ENCODE peak calls at places on chromosome 14, in eight cellular contexts. H is breast epithelium, Q is AG10803, C is A673, A is fibroblast of pulmonary artery, U is Peyer's patch, W is psoas muscle, M is IMR-90. Z is an unnamed sample.
A peak's percentile ranks its signal among the peaks of the same experiment; 100 is the strongest.

GRCh38 chr14:64604001-64604400 is 54.2 kb downstream of the PPP1R36 start:
- DNase-seq in H (no peak), M (no peak), U (no peak), C (no peak), A (no peak), Q (no peak), W (no peak), Z (no peak)

GRCh38 chr14:103398427-103399195 is 13.4 kb downstream of the MARK3 start:
- DNase-seq in A (peak; percentile 61), U (no peak), W (no peak), M (peak; percentile 61), H (no peak), Q (peak; percentile 40), C (no peak), Z (peak; percentile 73)

GRCh38 chr14:60214003-60214402 is 35.0 kb upstream of the PPM1A start:
- DNase-seq in H (no peak), C (no peak), A (no peak), M (no peak), W (no peak), U (no peak), Q (no peak), Z (no peak)

GRCh38 chr14:87888136-87888999 is 104.6 kb downstream of the GALC start:
- DNase-seq in C (peak; percentile 70), M (no peak), H (no peak), W (no peak), U (no peak), A (peak; percentile 4), Q (no peak), Z (no peak)

GRCh38 chr14:36952702-36953101 is 219.7 kb downstream of the SLC25A21 start:
- DNase-seq in W (no peak), H (no peak), A (peak; percentile 27), M (peak; percentile 53), Q (peak; percentile 77), C (no peak), U (no peak), Z (peak; percentile 80)

GRCh38 chr14:74551903-74552371 is 58.4 kb downstream of the ISCA2 start:
- DNase-seq in M (no peak), C (no peak), U (no peak), H (no peak), W (peak; percentile 80), A (no peak), Q (peak; percentile 41), Z (no peak)

GRCh38 chr14:101564819-101565698 is 3.8 kb downstream of the DIO3 start:
- DNase-seq in M (no peak), H (no peak), Q (no peak), A (no peak), W (peak; percentile 40), C (no peak), U (peak; percentile 45), Z (no peak)

GRCh38 chr14:72583316-72584272 is 310.3 kb downstream of the DPF3 start:
- DNase-seq in Q (no peak), U (no peak), H (no peak), W (no peak), C (peak; percentile 11), M (peak; percentile 29), A (no peak), Z (peak; percentile 36)

GRCh38 chr14:93011650-93012317 is 88.8 kb downstream of the CHGA start:
- DNase-seq in H (no peak), U (peak; percentile 82), C (no peak), M (no peak), A (no peak), W (no peak), Q (no peak), Z (no peak)

GRCh38 chr14:85466678-85467077 is 63.3 kb upstream of the FLRT2 start:
- DNase-seq in A (no peak), Q (no peak), H (no peak), C (no peak), M (peak; percentile 45), W (no peak), U (no peak), Z (no peak)

GRCh38 chr14:102316048-102316745 is 3.3 kb upstream of the ZNF839 start:
- DNase-seq in Q (peak; percentile 78), C (peak; percentile 80), U (no peak), H (no peak), M (peak; percentile 75), A (peak; percentile 81), W (no peak), Z (peak; percentile 33)

GRCh38 chr14:68864301-68864810 is 71.5 kb upstream of the ZFP36L1 start:
- DNase-seq in M (no peak), U (no peak), A (no peak), Q (peak; percentile 40), H (no peak), W (no peak), C (peak; percentile 16), Z (no peak)

GRCh38 chr14:75301666-75302325 is 23.2 kb downstream of the FOS start:
- DNase-seq in Q (peak; percentile 23), H (no peak), C (no peak), M (no peak), A (peak; percentile 92), W (peak; percentile 61), U (peak; percentile 83), Z (peak; percentile 66)

GRCh38 chr14:68961781-68962584 is 17.1 kb downstream of the ACTN1 start:
- DNase-seq in C (no peak), W (no peak), A (no peak), Q (no peak), H (no peak), M (peak; percentile 85), U (no peak), Z (no peak)

GRCh38 chr14:96274122-96274910 is 18.3 kb downstream of the BDKRB1 start:
- DNase-seq in U (no peak), Q (peak; percentile 95), M (peak; percentile 97), W (no peak), C (no peak), H (no peak), A (peak; percentile 40), Z (peak; percentile 74)

GRCh38 chr14:77098470-77099353 is 654 bp downstream of the CIPC start:
- DNase-seq in C (no peak), A (no peak), M (no peak), Q (no peak), W (peak; percentile 90), H (peak; percentile 62), U (peak; percentile 62), Z (peak; percentile 14)

GRCh38 chr14:23326491-23327332 is 5.5 kb downstream of the PABPN1 start:
- DNase-seq in U (no peak), W (no peak), H (no peak), Q (no peak), M (no peak), A (no peak), C (no peak), Z (no peak)

GRCh38 chr14:23322568-23323517 is 1.6 kb downstream of the PABPN1 start:
- DNase-seq in H (no peak), U (no peak), M (no peak), A (no peak), Q (no peak), C (no peak), W (no peak), Z (no peak)

GRCh38 chr14:23324993-23325392 is 3.7 kb downstream of the PABPN1 start:
- DNase-seq in H (no peak), A (no peak), W (no peak), C (no peak), Q (no peak), U (no peak), M (no peak), Z (no peak)

GRCh38 chr14:23323838-23324454 is 2.7 kb downstream of the PABPN1 start:
- DNase-seq in H (no peak), U (no peak), A (no peak), M (no peak), W (no peak), Q (no peak), C (no peak), Z (no peak)

DNA sequence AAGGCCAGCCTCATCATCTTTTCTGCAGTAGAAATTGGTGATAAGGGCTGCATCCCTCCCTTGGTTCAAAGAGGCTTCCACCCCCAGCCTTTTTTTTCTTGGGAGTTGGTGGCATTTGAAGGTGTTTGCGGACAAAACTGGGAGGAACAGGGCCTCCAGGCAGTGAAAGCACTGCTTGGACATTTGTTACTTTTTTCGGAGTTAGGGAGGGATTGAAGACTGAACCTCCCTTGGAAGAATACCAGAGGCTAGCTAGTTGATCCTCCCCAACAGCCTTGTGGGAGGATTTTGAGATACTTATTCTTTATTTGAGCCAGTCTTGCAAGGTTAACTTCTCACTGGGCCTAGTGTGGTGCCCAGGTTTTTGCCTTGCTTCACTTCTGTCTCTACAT is 3.2 kb downstream of the PABPN1 start:
- DNase-seq in H (no peak), W (no peak), U (no peak), A (no peak), Q (no peak), M (no peak), C (no peak), Z (no peak)
- H3K4me3 ChIP-seq in H (no peak overlapping the region), W (no peak overlapping the region), U (no peak overlapping the region), A (no peak overlapping the region), Q (no peak overlapping the region), M (no peak overlapping the region), C (no peak overlapping the region), Z (no peak overlapping the region)

DNA sequence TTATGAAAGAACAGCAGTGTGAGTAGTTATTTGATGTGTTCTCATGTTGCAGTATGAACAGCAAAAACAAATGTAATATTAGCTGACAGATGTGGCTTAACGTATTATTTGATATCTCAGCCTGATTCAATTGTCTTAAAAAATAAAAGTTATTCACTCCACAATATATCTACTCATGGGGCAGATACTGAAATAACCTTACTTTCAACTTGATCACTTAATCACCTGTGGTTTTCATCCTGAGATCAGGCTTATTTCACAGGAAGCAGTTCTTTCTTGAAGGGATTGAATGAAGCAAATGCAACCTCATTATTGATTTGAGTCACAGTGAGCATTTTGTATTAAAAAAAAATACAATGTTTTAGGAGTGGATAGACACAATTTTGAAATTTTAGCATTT is 90.3 kb downstream of the AKAP6 start:
- DNase-seq in H (no peak), U (no peak), M (no peak), W (no peak), C (no peak), A (no peak), Q (no peak), Z (no peak)
- H3K4me3 ChIP-seq in H (no peak overlapping the region), U (no peak overlapping the region), M (no peak overlapping the region), W (no peak overlapping the region), C (no peak overlapping the region), A (no peak overlapping the region), Q (no peak overlapping the region), Z (no peak overlapping the region)

DNA sequence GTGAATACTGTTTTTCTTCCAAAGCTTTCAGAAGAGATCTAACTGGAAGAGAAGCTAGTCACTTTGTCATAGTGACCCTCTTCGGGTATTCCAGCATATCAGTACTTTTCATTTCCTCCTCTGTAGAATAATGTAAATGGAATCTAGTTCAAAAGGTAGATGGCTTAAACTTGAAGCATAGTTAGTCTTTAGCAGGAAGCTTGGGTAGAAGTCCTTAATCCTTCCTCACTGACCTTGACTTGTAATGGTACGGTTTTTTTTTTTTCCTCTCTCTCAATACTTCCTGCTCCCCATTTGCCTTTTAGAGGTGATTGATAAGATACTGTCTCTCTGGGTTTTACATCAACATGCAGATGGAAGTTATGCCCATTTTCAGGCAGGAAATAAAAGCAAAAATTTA is 1.7 kb downstream of the FBXO34 start:
- DNase-seq in Q (no peak), M (no peak), C (no peak), W (no peak), H (no peak), A (no peak), U (no peak), Z (no peak)
- H3K4me3 ChIP-seq in Q (peak overlapping the region; percentile 98), M (no peak overlapping the region), C (peak overlapping the region; percentile 94), W (peak overlapping the region; percentile 93), H (peak overlapping the region; percentile 90), A (peak overlapping the region; percentile 95), U (peak overlapping the region; percentile 91), Z (no peak overlapping the region)

GRCh38 chr14:100213587-100213955 is 25.4 kb upstream of the YY1 start:
- DNase-seq in H (no peak), U (no peak), C (no peak), A (no peak), Q (no peak), W (no peak), M (no peak), Z (no peak)
- H3K4me3 ChIP-seq in H (peak overlapping the region; percentile 96), U (peak overlapping the region; percentile 93), C (peak overlapping the region; percentile 56), A (peak overlapping the region; percentile 63), Q (peak overlapping the region; percentile 78), W (peak overlapping the region; percentile 99), M (peak overlapping the region; percentile 95), Z (peak overlapping the region; percentile 81)

Z was measured in choroid plexus epithelial cell.